ENCODE peak calls at places on chromosome 21, in ten cellular contexts. H, A, J, T, Y, X, D, C, W and N are unnamed samples.

GRCh38 chr21:45893166-45894106 is 88.1 kb upstream of the COL6A1 start:
- DNase-seq in X (no peak), T (peak; percentile 85), W (no peak), Y (no peak), J (peak; percentile 10), C (no peak), H (no peak), A (no peak), D (no peak), N (no peak)

GRCh38 chr21:22189278-22189677 is 1191.1 kb downstream of the NCAM2 start:
- DNase-seq in A (no peak), D (no peak), C (no peak), X (no peak), J (no peak), T (no peak), W (no peak), Y (no peak), H (no peak), N (no peak)

GRCh38 chr21:45471229-45472052 is 66.5 kb downstream of the COL18A1 start:
- DNase-seq in J (no peak), D (no peak), A (no peak), Y (no peak), T (no peak), C (peak; percentile 29), X (no peak), W (no peak), H (no peak), N (no peak)

GRCh38 chr21:31714741-31715365 is 17.1 kb downstream of the SCAF4 start:
- DNase-seq in Y (no peak), C (no peak), D (no peak), A (no peak), T (no peak), W (no peak), H (peak; percentile 52), X (no peak), J (no peak), N (no peak)

GRCh38 chr21:26943916-26944315 is 23.0 kb downstream of the ADAMTS5 start:
- DNase-seq in X (no peak), Y (no peak), H (no peak), A (no peak), J (no peak), W (no peak), C (no peak), T (no peak), D (no peak), N (no peak)

GRCh38 chr21:41926068-41926806 is 27.6 kb downstream of the C2CD2 start:
- DNase-seq in C (peak; percentile 69), Y (peak; percentile 68), A (peak; percentile 82), W (peak; percentile 68), T (no peak), X (no peak), H (peak; percentile 68), D (no peak), J (no peak), N (no peak)

GRCh38 chr21:45823100-45823681 is 158.4 kb upstream of the COL6A1 start:
- DNase-seq in J (no peak), H (no peak), Y (no peak), A (no peak), W (no peak), C (no peak), T (no peak), X (no peak), D (no peak), N (no peak)

GRCh38 chr21:26747216-26747615 is 98.0 kb downstream of the ADAMTS1 start:
- DNase-seq in W (no peak), A (no peak), X (no peak), Y (no peak), T (no peak), H (no peak), J (no peak), C (no peak), D (peak; percentile 9), N (no peak)

GRCh38 chr21:21624674-21625073 is 626.5 kb downstream of the NCAM2 start:
- DNase-seq in W (no peak), D (no peak), J (no peak), H (no peak), C (no peak), Y (no peak), A (no peak), T (no peak), X (no peak), N (no peak)

GRCh38 chr21:41868062-41868710 is 11.0 kb downstream of the PRDM15 start:
- DNase-seq in T (no peak), A (peak; percentile 96), J (no peak), D (no peak), H (no peak), Y (peak; percentile 79), X (no peak), W (no peak), C (no peak), N (no peak)

GRCh38 chr21:46122241-46122671 is 24.3 kb downstream of the COL6A2 start:
- DNase-seq in A (no peak), W (no peak), J (no peak), X (no peak), D (no peak), H (no peak), C (no peak), Y (no peak), T (no peak), N (no peak)

DNA sequence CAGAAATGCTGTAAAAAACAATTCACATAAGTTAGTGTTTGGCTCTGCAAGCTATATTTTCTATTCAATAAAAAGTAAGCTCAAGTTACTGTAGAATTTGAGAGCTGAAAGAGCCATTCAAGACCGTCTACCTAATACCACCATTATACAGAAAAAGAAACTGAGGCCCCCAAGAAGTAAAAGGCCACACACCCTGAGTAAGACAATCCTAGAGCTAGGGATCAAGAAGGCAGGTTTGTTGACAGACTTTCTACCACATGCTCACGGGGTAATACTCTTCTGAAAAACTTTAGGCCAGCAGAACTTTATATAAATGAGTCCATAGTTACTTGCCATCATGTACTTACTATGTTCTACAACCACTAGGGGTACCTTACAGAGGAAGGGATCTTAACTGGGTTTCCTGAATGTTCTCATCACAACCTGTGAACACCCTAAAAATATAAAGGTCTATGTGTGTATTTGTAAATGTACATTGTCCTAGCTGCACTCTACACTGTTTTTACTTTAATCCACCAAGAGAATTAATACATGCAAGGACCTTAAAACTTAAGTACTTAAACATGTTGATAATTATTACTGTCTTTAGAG is 2.7 kb downstream of the PSMG1 start:
- DNase-seq in Y (no peak), W (no peak), J (no peak), H (no peak), D (no peak), A (peak; percentile 52), C (no peak), X (no peak), T (no peak), N (no peak)
- TF ChIP-seq CTCF in Y (peak; percentile 43), W (peak; percentile 40), J (no peak), H (peak; percentile 62), D (peak; percentile 26), A (peak; percentile 76), C (no peak), X (peak; percentile 19), T (peak; percentile 34), N (no peak)

DNA sequence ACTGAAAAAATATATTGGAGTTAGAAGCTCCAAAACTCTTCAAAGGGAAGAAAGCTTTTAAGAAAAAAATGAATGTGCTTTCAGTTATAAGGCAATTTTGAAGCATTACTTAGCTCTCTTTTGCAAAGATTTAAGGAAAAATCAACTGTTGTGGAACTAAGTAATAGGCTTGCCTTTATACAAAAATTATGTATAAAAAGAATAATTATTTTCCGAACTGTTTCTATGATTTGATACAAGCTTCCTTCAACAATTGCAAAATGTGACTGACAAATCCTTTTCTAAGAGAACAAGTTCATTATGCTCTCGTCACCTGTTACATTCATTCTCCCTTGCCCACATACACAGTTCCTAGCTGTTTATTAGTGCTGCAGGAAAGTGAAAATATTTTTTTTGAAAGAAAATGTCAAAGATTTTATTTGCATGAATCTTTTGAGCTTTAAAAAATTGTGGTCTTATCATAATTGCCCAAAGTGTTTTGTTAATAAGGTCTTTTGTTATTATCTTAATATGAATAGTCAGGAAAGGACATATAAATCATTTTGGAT is 466.2 kb downstream of the USP25 start:
- DNase-seq in X (no peak), J (no peak), A (no peak), Y (no peak), C (no peak), T (no peak), W (no peak), H (no peak), D (no peak), N (no peak)
- H3K4me1 ChIP-seq in X (peaks cover 23% of the 10 kb centered on the region), J (no peaks in the 10 kb centered on the region), A (no peaks in the 10 kb centered on the region), Y (no peaks in the 10 kb centered on the region), C (no peaks in the 10 kb centered on the region), T (no peaks in the 10 kb centered on the region), W (peaks cover 28% of the 10 kb centered on the region), H (peaks cover 8% of the 10 kb centered on the region), D (peaks cover 33% of the 10 kb centered on the region), N (no peaks in the 10 kb centered on the region)

GRCh38 chr21:34074283-34075098 is 1.1 kb downstream of the MRPS6 start:
- DNase-seq in W (no peak), C (no peak), H (peak; percentile 75), J (no peak), X (peak; percentile 34), Y (no peak), D (peak; percentile 74), T (peak; percentile 20), A (peak; percentile 39), N (no peak)
- TF ChIP-seq CTCF in W (no peak), C (peak; percentile 18), H (peak; percentile 58), J (peak; percentile 3), X (no peak), Y (no peak), D (no peak), T (no peak), A (no peak), N (no peak)

GRCh38 chr21:35025206-35026152 is 23.6 kb downstream of the RUNX1 start:
- DNase-seq in D (no peak), W (no peak), H (peak; percentile 16), X (no peak), A (no peak), J (no peak), C (no peak), T (no peak), Y (no peak), N (no peak)

GRCh38 chr21:35026153-35026499 is 23.0 kb downstream of the RUNX1 start:
- DNase-seq in D (no peak), J (no peak), C (no peak), Y (no peak), W (no peak), X (no peak), A (no peak), T (no peak), H (peak; percentile 10), N (no peak)

GRCh38 chr21:35027558-35028450 is 21.3 kb downstream of the RUNX1 start:
- DNase-seq in W (peak; percentile 37), H (no peak), C (no peak), Y (no peak), T (no peak), J (no peak), A (peak; percentile 34), X (no peak), D (no peak), N (no peak)

GRCh38 chr21:35026617-35027557 is 22.2 kb downstream of the RUNX1 start:
- DNase-seq in H (peak; percentile 74), Y (no peak), D (peak; percentile 66), C (peak; percentile 68), X (peak; percentile 34), A (peak; percentile 93), W (peak; percentile 96), J (no peak), T (no peak), N (peak; percentile 67)

DNA sequence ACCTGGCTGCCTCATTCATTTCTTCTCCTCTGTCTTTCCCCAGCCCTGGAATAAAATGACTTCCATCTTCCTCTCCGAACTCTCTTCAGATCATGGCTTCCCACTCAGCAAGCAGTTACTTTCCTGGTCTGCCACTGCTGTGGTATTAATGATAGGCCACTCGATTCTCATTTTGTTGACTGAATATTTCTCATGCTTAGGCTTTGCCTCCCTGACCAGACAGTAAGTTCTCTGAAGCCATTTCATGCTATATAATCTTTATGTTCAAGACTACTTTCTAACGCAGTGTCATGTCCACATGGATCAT is 20.7 kb downstream of the RUNX1 start:
- DNase-seq in D (no peak), C (no peak), T (no peak), H (no peak), W (no peak), A (no peak), J (no peak), X (no peak), Y (no peak), N (no peak)
- H3K4me1 ChIP-seq in D (no peaks in the 10 kb centered on the region), C (no peaks in the 10 kb centered on the region), T (no peaks in the 10 kb centered on the region), H (no peaks in the 10 kb centered on the region), W (peaks cover 95% of the 10 kb centered on the region), A (peaks cover 64% of the 10 kb centered on the region), J (no peaks in the 10 kb centered on the region), X (no peaks in the 10 kb centered on the region), Y (peaks cover 14% of the 10 kb centered on the region), N (no peaks in the 10 kb centered on the region)